ENCODE peak calls at places on chromosomes 2 and 18, in four cellular contexts. One of them, this sample, is unnamed. For H3K9me3, the result is how much of the 10 kb centered on the place peaks cover.

GRCh38 chr2:160494243-160494642 is 636 bp upstream of the RBMS1 start:
- DNase-seq in mammary epithelial cell: peak
- DNase-seq in T-helper 17 cell: no peak
- DNase-seq in PC-3: peak
- DNase-seq in this sample: no peak

GRCh38 chr18:6949800-6950586 is 167.6 kb downstream of the LAMA1 start:
- DNase-seq in mammary epithelial cell: no peak
- DNase-seq in T-helper 17 cell: no peak
- DNase-seq in PC-3: no peak
- DNase-seq in this sample: no peak

GRCh38 chr2:105943977-105944376 is 199.3 kb downstream of the NCK2 start:
- DNase-seq in mammary epithelial cell: no peak
- DNase-seq in PC-3: no peak
- DNase-seq in T-helper 17 cell: no peak
- DNase-seq in this sample: no peak

GRCh38 chr2:43121915-43122314 is 104.5 kb downstream of the ZFP36L2 start:
- DNase-seq in mammary epithelial cell: no peak
- DNase-seq in T-helper 17 cell: no peak
- DNase-seq in PC-3: no peak
- DNase-seq in this sample: no peak

GRCh38 chr2:164697688-164698290 is 76.5 kb upstream of the GRB14 start:
- DNase-seq in PC-3: peak
- DNase-seq in T-helper 17 cell: no peak
- DNase-seq in mammary epithelial cell: no peak
- DNase-seq in this sample: no peak

GRCh38 chr2:20172273-20173052 is 52.5 kb downstream of the SDC1 start:
- DNase-seq in PC-3: no peak
- DNase-seq in T-helper 17 cell: no peak
- DNase-seq in mammary epithelial cell: peak
- DNase-seq in this sample: no peak

GRCh38 chr2:128775064-128775347 is 456.3 kb upstream of the HS6ST1 start:
- DNase-seq in mammary epithelial cell: no peak
- DNase-seq in PC-3: no peak
- DNase-seq in T-helper 17 cell: no peak
- DNase-seq in this sample: no peak

GRCh38 chr18:41077076-41077475 is 878.0 kb upstream of the PIK3C3 start:
- DNase-seq in PC-3: peak
- DNase-seq in T-helper 17 cell: no peak
- DNase-seq in mammary epithelial cell: peak
- DNase-seq in this sample: no peak

GRCh38 chr2:177727577-177728351 is 335.2 kb downstream of the AGPS start:
- DNase-seq in T-helper 17 cell: no peak
- DNase-seq in PC-3: no peak
- DNase-seq in mammary epithelial cell: no peak
- DNase-seq in this sample: no peak

GRCh38 chr18:62044490-62045000 is 142.3 kb downstream of the PIGN start:
- DNase-seq in PC-3: no peak
- DNase-seq in mammary epithelial cell: no peak
- DNase-seq in T-helper 17 cell: no peak
- DNase-seq in this sample: no peak

GRCh38 chr2:99205491-99205890 is 24.5 kb downstream of the MRPL30 start:
- DNase-seq in mammary epithelial cell: peak
- DNase-seq in PC-3: peak
- DNase-seq in T-helper 17 cell: no peak
- DNase-seq in this sample: no peak

GRCh38 chr18:69000366-69000765 is 202.5 kb downstream of the CCDC102B start:
- DNase-seq in mammary epithelial cell: no peak
- DNase-seq in PC-3: no peak
- DNase-seq in T-helper 17 cell: no peak
- DNase-seq in this sample: no peak

GRCh38 chr2:185208261-185208660 is 530.3 kb upstream of the FSIP2 start:
- DNase-seq in mammary epithelial cell: peak
- DNase-seq in T-helper 17 cell: no peak
- DNase-seq in PC-3: peak
- DNase-seq in this sample: no peak

GRCh38 chr18:25360301-25360899 is 8.4 kb upstream of the ZNF521 start:
- DNase-seq in PC-3: no peak
- DNase-seq in T-helper 17 cell: no peak
- DNase-seq in mammary epithelial cell: no peak
- DNase-seq in this sample: no peak

GRCh38 chr2:72929010-72929409 is 11.7 kb downstream of the EMX1 start:
- DNase-seq in PC-3: no peak
- DNase-seq in T-helper 17 cell: no peak
- DNase-seq in mammary epithelial cell: no peak
- DNase-seq in this sample: no peak

GRCh38 chr2:139480251-139480650 is 700.1 kb upstream of the NXPH2 start:
- DNase-seq in T-helper 17 cell: no peak
- DNase-seq in mammary epithelial cell: no peak
- DNase-seq in PC-3: no peak
- DNase-seq in this sample: no peak

GRCh38 chr2:28610583-28611201 is 114.8 kb downstream of the PLB1 start:
- DNase-seq in mammary epithelial cell: peak
- DNase-seq in PC-3: peak
- DNase-seq in T-helper 17 cell: no peak
- DNase-seq in this sample: no peak

GRCh38 chr2:38428940-38429339 is 51.9 kb upstream of the ATL2 start:
- DNase-seq in T-helper 17 cell: no peak
- DNase-seq in mammary epithelial cell: no peak
- DNase-seq in PC-3: no peak
- DNase-seq in this sample: no peak

GRCh38 chr2:222993920-222994650 is 57.9 kb upstream of the KCNE4 start:
- DNase-seq in PC-3: no peak
- DNase-seq in mammary epithelial cell: no peak
- DNase-seq in T-helper 17 cell: no peak
- DNase-seq in this sample: no peak

GRCh38 chr2:37590119-37590571 is 81.3 kb downstream of the CDC42EP3 start:
- DNase-seq in T-helper 17 cell: no peak
- DNase-seq in mammary epithelial cell: peak
- DNase-seq in PC-3: peak
- DNase-seq in this sample: no peak

GRCh38 chr2:154449951-154450658 is 248.4 kb upstream of the KCNJ3 start:
- DNase-seq in PC-3: no peak
- DNase-seq in mammary epithelial cell: no peak
- DNase-seq in T-helper 17 cell: no peak
- DNase-seq in this sample: no peak

GRCh38 chr2:127373362-127374083 is 14.3 kb downstream of the MAP3K2 start:
- DNase-seq in T-helper 17 cell: no peak
- DNase-seq in PC-3: no peak
- DNase-seq in mammary epithelial cell: no peak
- DNase-seq in this sample: no peak

GRCh38 chr2:127376265-127376664 is 11.5 kb downstream of the MAP3K2 start:
- DNase-seq in PC-3: no peak
- DNase-seq in T-helper 17 cell: no peak
- DNase-seq in mammary epithelial cell: no peak
- DNase-seq in this sample: no peak

GRCh38 chr2:127381762-127382161 is 6.0 kb downstream of the MAP3K2 start:
- DNase-seq in PC-3: no peak
- DNase-seq in mammary epithelial cell: no peak
- DNase-seq in T-helper 17 cell: no peak
- DNase-seq in this sample: no peak

GRCh38 chr2:127379712-127380355 is 7.9 kb downstream of the MAP3K2 start:
- DNase-seq in mammary epithelial cell: no peak
- DNase-seq in T-helper 17 cell: no peak
- DNase-seq in PC-3: no peak
- DNase-seq in this sample: no peak

GRCh38 chr2:127377262-127377661 is 10.5 kb downstream of the MAP3K2 start:
- DNase-seq in mammary epithelial cell: no peak
- DNase-seq in T-helper 17 cell: no peak
- DNase-seq in PC-3: no peak
- DNase-seq in this sample: no peak
- H3K9me3 ChIP-seq in mammary epithelial cell: under half
- H3K9me3 ChIP-seq in T-helper 17 cell: under half
- H3K9me3 ChIP-seq in PC-3: under half
- H3K9me3 ChIP-seq in this sample: under half

DNA sequence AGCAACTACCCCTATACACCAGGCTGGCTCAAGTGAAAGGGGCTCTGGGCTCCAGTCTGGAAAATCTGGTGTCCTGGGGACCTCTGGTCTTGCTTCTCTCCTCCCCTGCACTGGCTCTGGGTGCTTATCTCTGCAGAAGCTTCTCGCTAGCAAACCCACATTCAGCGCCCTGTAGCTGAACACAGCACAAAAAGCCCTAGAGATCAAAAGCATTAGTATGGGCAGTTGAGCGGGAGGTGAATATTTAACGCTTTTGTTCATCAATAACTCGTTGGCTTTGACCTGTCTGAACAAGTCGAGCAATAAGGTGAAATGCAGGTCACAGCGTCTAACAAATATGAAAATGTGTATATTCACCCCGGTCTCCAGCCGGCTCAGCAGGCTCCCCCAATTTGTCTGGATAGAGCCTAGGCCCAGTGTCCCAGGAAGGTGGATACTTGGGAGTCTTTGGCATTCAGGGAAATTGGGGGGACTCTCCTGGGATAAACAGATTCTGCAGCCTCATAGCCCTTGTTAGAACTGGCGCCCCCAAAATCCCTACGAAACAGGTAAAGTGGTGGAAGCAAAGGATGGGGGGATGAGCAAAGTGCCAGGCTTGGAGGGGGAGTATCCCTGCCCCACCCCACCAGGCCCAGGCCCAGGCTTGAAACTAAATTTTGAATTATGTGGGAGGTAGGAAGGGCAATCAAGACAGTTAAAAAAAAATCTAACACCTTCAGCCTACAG is 2.4 kb upstream of the HOXD4 start:
- DNase-seq in T-helper 17 cell: no peak
- DNase-seq in PC-3: no peak
- DNase-seq in mammary epithelial cell: no peak
- DNase-seq in this sample: no peak
- H3K9me3 ChIP-seq in T-helper 17 cell: under half
- H3K9me3 ChIP-seq in PC-3: under half
- H3K9me3 ChIP-seq in mammary epithelial cell: under half
- H3K9me3 ChIP-seq in this sample: under half

GRCh38 chr2:241822264-241822623 is 13.3 kb downstream of the NEU4 start:
- DNase-seq in T-helper 17 cell: no peak
- DNase-seq in mammary epithelial cell: no peak
- DNase-seq in PC-3: no peak
- DNase-seq in this sample: no peak
- H3K9me3 ChIP-seq in T-helper 17 cell: under half
- H3K9me3 ChIP-seq in mammary epithelial cell: under half
- H3K9me3 ChIP-seq in PC-3: under half
- H3K9me3 ChIP-seq in this sample: under half

DNA sequence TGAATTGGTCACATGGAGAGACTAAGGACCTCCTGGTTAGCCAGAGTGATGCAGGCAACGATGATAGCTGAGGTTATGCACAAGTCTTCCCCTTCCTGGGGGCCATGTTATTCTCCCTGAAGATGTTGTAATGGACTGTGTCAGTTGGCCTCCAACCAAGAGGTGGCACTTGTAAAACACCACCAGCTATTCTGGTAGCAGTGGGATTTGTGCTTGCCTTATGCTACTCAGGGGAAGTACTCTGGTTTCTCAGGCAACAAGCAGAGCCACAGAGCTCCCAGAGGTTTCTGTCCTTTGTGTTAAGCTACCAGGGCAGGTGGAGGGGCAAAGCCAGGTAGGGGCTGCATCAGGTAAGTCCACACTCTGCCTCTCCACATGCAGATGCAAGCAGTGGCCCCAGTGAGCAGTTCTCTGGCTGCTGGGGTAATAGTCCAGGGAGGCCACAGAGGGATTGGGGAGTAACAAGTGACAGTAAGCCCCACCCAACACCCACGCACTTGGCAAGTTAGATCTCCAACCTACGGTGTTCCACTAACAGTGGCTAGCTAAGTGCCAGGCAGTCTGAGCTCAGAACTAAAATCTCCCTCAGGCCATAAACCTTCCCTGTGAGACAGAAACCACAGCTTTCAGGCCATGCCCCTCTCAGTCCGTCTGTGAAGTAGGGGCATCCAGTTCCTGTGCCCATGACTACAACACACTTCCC is 99.7 kb downstream of the RND3 start:
- DNase-seq in PC-3: no peak
- DNase-seq in mammary epithelial cell: peak
- DNase-seq in T-helper 17 cell: no peak
- DNase-seq in this sample: no peak
- H3K9me3 ChIP-seq in PC-3: under half
- H3K9me3 ChIP-seq in mammary epithelial cell: under half
- H3K9me3 ChIP-seq in T-helper 17 cell: under half
- H3K9me3 ChIP-seq in this sample: under half

DNA sequence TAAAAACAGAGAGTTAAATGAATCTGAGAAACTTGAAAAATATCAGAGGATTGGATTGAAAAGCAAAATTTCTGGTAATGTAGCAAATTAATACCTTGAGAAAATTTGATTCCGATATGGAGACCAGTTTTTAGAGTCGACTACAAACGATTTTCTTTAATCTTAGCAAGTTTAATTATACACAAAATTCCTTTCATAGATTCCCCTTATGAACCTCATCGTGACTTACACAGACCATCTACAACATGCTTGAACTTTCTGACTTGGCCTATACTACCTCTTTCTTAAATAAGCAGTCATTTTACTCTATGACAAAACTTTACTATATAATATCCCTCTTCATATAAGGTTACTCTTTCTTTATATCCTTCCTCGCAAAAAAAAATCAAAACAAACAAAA is 769.6 kb upstream of the CRIM1 start:
- DNase-seq in T-helper 17 cell: no peak
- DNase-seq in PC-3: no peak
- DNase-seq in mammary epithelial cell: no peak
- DNase-seq in this sample: no peak
- H3K9me3 ChIP-seq in T-helper 17 cell: under half
- H3K9me3 ChIP-seq in PC-3: under half
- H3K9me3 ChIP-seq in mammary epithelial cell: under half
- H3K9me3 ChIP-seq in this sample: under half

DNA sequence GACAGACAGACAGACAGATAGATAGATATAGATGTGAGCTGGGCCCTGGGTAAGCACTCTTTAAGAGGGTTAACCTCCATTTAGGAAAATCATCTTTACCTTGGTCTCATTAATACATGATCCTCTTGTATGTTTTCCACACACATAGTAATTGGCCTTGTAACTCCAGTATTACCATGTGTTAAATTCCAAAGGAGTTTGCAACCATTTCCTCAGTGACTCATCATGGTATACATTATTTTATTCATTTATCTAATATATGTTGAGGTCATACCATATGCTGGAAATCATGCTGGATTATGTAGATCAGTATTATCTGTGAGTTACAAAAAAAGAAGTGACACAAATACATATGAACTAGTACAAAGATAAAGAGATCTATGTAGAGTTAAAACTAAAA is 504.3 kb downstream of the DCC start:
- DNase-seq in PC-3: no peak
- DNase-seq in mammary epithelial cell: no peak
- DNase-seq in T-helper 17 cell: no peak
- DNase-seq in this sample: no peak
- H3K9me3 ChIP-seq in PC-3: under half
- H3K9me3 ChIP-seq in mammary epithelial cell: under half
- H3K9me3 ChIP-seq in T-helper 17 cell: under half
- H3K9me3 ChIP-seq in this sample: under half

GRCh38 chr2:173296235-173296634 is 58.4 kb upstream of the CDCA7 start:
- DNase-seq in PC-3: peak
- DNase-seq in T-helper 17 cell: no peak
- DNase-seq in mammary epithelial cell: peak
- DNase-seq in this sample: no peak
- H3K9me3 ChIP-seq in PC-3: under half
- H3K9me3 ChIP-seq in T-helper 17 cell: under half
- H3K9me3 ChIP-seq in mammary epithelial cell: under half
- H3K9me3 ChIP-seq in this sample: under half

This sample was measured in GM12878.